ENCODE peak calls at places on chromosomes 6 and 20, in six cellular contexts. U is breast epithelium, A is stomach, F is testis, O is uterus, B is IMR-90. X is an unnamed sample.
A peak's percentile ranks its signal among the peaks of the same experiment; 100 is the strongest.

GRCh38 chr6:87669051-87669450 is 33.0 kb downstream of the AKIRIN2 start:
- DNase-seq in A (no peak), F (no peak), U (no peak), B (no peak), O (no peak), X (no peak)

GRCh38 chr6:166351715-166352285 is 9.5 kb upstream of the SFT2D1 start:
- DNase-seq in O (no peak), B (no peak), U (no peak), F (no peak), A (no peak), X (no peak)

GRCh38 chr6:41430875-41431274 is 95.5 kb downstream of the NCR2 start:
- DNase-seq in B (peak; percentile 70), O (no peak), F (no peak), U (no peak), A (no peak), X (no peak)

GRCh38 chr6:106918128-106918527 is 56.4 kb downstream of the CD24 start:
- DNase-seq in F (no peak), O (no peak), B (no peak), A (no peak), U (no peak), X (no peak)

GRCh38 chr20:24049081-24049480 is 60.5 kb upstream of the GGTLC1 start:
- DNase-seq in O (no peak), A (no peak), U (no peak), B (no peak), F (no peak), X (no peak)

GRCh38 chr20:44730441-44730840 is 15.2 kb upstream of the KCNK15 start:
- DNase-seq in B (peak; percentile 77), F (no peak), A (no peak), O (no peak), U (no peak), X (no peak)

GRCh38 chr6:21601932-21602390 is 8.4 kb downstream of the SOX4 start:
- DNase-seq in A (no peak), F (no peak), O (no peak), B (no peak), U (no peak), X (no peak)

GRCh38 chr6:158605266-158605878 is 39.2 kb downstream of the DYNLT1 start:
- DNase-seq in U (no peak), A (peak; percentile 61), F (peak; percentile 82), B (peak; percentile 77), O (peak; percentile 51), X (no peak)

GRCh38 chr20:44773070-44773829 is 27.6 kb downstream of the KCNK15 start:
- DNase-seq in O (no peak), B (no peak), F (no peak), A (no peak), U (no peak), X (no peak)

GRCh38 chr6:25202505-25202904 is 76.7 kb upstream of the CARMIL1 start:
- DNase-seq in U (no peak), A (no peak), B (peak; percentile 89), F (no peak), O (no peak), X (no peak)

GRCh38 chr6:73585566-73586415 is 65.0 kb upstream of the EEF1A1 start:
- DNase-seq in O (peak; percentile 24), U (no peak), B (peak; percentile 85), F (peak; percentile 69), A (peak; percentile 44), X (no peak)

GRCh38 chr6:154277578-154278128 is 79.0 kb downstream of the IPCEF1 start:
- DNase-seq in F (no peak), A (no peak), B (no peak), U (no peak), O (no peak), X (no peak)

GRCh38 chr20:58822748-58823730 is 27.7 kb downstream of the GNAS-AS1 start:
- DNase-seq in A (no peak), B (no peak), U (no peak), O (no peak), F (no peak), X (no peak)

GRCh38 chr6:109606362-109606761 is 84.6 kb downstream of the AK9 start:
- DNase-seq in O (no peak), A (no peak), U (no peak), F (no peak), B (no peak), X (no peak)

GRCh38 chr6:138637822-138638221 is 135.7 kb upstream of the CCDC28A start:
- DNase-seq in U (no peak), F (no peak), B (no peak), O (no peak), A (no peak), X (no peak)

GRCh38 chr20:21515300-21516179 is 1.7 kb upstream of the NKX2-2 start:
- DNase-seq in B (no peak), A (no peak), F (no peak), O (no peak), U (no peak), X (no peak)

GRCh38 chr6:44000164-44000842 is 126.9 kb downstream of the MRPL14 start:
- DNase-seq in O (no peak), B (peak; percentile 25), F (no peak), A (no peak), U (no peak), X (peak; percentile 59)

GRCh38 chr6:39228992-39229767 is at the start of gene KCNK5:
- DNase-seq in B (peak; percentile 2), U (no peak), F (peak; percentile 84), O (peak; percentile 46), A (peak; percentile 89), X (no peak)
- TF ChIP-seq POLR2A in B (no peak), U (no peak), F (no peak), O (no peak), A (no peak), X (no peak)

GRCh38 chr20:2643708-2644107 is 8.7 kb upstream of the NOP56 start:
- DNase-seq in O (no peak), A (no peak), F (no peak), B (no peak), U (no peak), X (no peak)
- H3K27ac ChIP-seq in O (no peak overlapping the region), A (no peak overlapping the region), F (no peak overlapping the region), B (no peak overlapping the region), U (no peak overlapping the region), X (no peak overlapping the region)

GRCh38 chr6:1858865-1859264 is 249.2 kb downstream of the FOXC1 start:
- DNase-seq in O (no peak), F (no peak), B (no peak), U (no peak), A (no peak), X (no peak)
- H3K4me3 ChIP-seq in O (no peak overlapping the region), F (no peak overlapping the region), B (no peak overlapping the region), U (no peak overlapping the region), A (no peak overlapping the region), X (no peak overlapping the region)

DNA sequence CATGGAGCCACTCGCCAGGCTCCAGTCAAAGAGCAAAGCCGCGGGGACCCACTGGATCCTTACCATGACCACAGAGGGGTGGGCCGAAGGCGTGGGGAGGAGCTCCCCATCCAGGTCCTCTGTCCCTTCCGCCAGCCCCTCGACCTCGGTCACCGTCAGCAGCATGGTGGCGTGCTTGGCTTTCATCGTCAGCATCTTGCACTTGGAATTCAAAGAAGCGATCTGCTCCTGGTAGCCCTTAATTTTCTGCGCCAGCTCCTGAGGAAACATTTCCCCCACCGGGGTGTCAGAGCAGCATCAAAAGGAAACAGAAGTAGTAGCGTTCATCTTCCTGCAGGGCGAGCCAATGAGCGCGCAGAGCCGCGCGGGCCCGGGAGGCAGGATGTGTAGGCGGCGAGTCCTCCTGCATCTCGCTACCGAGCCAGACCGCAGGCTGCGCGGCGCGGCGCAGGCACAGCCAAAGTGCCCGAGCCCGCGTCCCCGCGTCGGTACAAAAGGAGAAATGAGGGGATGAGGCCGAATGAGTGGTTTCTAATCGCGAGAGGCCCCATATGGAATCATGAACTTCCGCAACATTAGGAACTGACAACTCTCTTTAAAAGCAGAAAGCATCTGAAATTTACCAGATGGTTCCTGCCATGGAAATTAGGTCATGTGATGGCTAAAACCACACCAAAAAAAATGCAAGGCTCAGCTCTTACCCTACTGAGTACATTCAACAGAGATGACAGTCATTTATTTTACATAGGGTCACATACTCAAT is 335.2 kb downstream of the SYNE1 start:
- DNase-seq in F (peak; percentile 89), O (peak; percentile 86), B (peak; percentile 90), U (peak; percentile 77), A (peak; percentile 82), X (peak; percentile 91)
- TF ChIP-seq POLR2A in F (no peak), O (peak; percentile 40), B (peak; percentile 77), U (no peak), A (no peak), X (no peak)

GRCh38 chr6:5173862-5174643 is 86.7 kb downstream of the LYRM4 start:
- DNase-seq in F (no peak), A (no peak), O (no peak), U (no peak), B (peak; percentile 19), X (no peak)
- H3K27ac ChIP-seq in F (no peak overlapping the region), A (no peak overlapping the region), O (peak overlapping the region; percentile 35), U (no peak overlapping the region), B (no peak overlapping the region), X (no peak overlapping the region)